ENCODE peak calls at places on chromosomes 3 and 15, in eight cellular contexts. V is neural crest cell, G is breast epithelium, I is progenitor cell of endocrine pancreas, A is GM10248, H is mammary epithelial cell, F is endothelial cell, X is bronchial epithelial cell. D is an unnamed sample.

GRCh38 chr15:32825219-32825618 is 107.4 kb downstream of the GREM1 start:
- DNase-seq in H (no peak), G (no peak), X (no peak), I (no peak), A (no peak), F (no peak), V (no peak), D (no peak)

GRCh38 chr3:177981576-177981975 is 554.7 kb upstream of the KCNMB2 start:
- DNase-seq in X (no peak), V (no peak), G (no peak), A (no peak), I (no peak), F (no peak), H (no peak), D (no peak)

GRCh38 chr3:4999626-5000184 is 20.5 kb downstream of the BHLHE40 start:
- DNase-seq in G (peak), X (peak), A (no peak), I (no peak), F (no peak), H (peak), V (no peak), D (peak)

GRCh38 chr3:197761784-197762183 is 12.1 kb downstream of the FYTTD1 start:
- DNase-seq in G (no peak), X (no peak), H (no peak), I (no peak), A (no peak), V (no peak), F (no peak), D (no peak)

GRCh38 chr3:160945346-160945745 is 159.8 kb downstream of the B3GALNT1 start:
- DNase-seq in H (no peak), A (no peak), V (no peak), I (no peak), F (no peak), G (no peak), X (no peak), D (no peak)

GRCh38 chr3:139534992-139535879 is 4.3 kb downstream of the RBP1 start:
- DNase-seq in G (peak), I (no peak), H (peak), V (no peak), A (no peak), X (peak), F (no peak), D (peak)

GRCh38 chr3:37707428-37708372 is 154.0 kb upstream of the CTDSPL start:
- DNase-seq in X (no peak), H (no peak), V (no peak), G (no peak), F (no peak), A (no peak), I (no peak), D (no peak)

GRCh38 chr3:44584646-44585501 is at the start of gene ZNF660:
- DNase-seq in G (peak), V (peak), F (peak), I (peak), H (peak), X (peak), A (peak), D (peak)

GRCh38 chr3:74789111-74789510 is 174.7 kb upstream of the CNTN3 start:
- DNase-seq in V (no peak), H (peak), F (no peak), G (no peak), I (no peak), X (peak), A (no peak), D (no peak)

GRCh38 chr3:44712455-44713075 is at the start of gene ZNF502:
- DNase-seq in A (peak), F (peak), V (no peak), H (peak), I (no peak), G (peak), X (peak), D (no peak)

GRCh38 chr3:125582707-125583106 is 12.6 kb downstream of the OSBPL11 start:
- DNase-seq in X (no peak), G (no peak), V (no peak), H (no peak), I (no peak), A (peak), F (no peak), D (peak)
- TF ChIP-seq CTCF in X (no peak), G (no peak), V (no peak), H (peak), I (peak), A (peak), F (no peak), D (peak)

DNA sequence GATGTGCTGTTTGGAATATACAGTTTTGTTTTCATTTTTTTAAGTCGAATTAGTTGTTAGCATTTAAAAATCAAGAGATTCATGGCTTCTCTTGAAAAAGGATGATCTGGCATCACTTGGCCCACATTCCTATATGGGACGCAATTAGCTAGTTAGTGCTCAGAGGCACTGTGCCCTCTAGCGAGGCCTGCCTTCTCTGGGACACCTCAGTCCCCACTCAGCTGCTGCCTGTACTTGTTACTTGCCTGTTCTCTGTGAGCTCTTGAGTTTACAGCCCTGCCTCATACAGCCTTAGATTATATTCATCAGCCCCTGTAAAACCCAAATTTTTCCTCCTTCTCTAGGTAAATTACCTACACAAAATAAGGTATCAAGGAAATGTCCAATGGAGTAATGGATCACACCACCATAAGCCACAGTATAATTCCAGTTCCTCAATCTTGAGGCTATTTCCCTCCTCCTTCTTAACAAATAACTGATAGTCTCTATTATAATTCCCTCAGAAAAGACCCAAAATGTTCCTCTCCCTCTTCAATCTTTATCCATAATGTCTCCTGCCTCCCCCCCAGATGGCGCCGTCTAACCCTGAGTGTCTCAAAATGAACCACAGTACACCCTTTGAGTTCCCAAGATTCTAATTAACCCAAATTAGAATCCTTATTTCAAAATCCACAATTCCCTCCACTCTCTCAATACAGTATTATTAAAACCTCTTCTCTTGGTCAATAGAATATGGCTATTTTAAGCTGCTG is 2.7 kb downstream of the ZMAT3 start:
- DNase-seq in X (no peak), F (peak), H (no peak), I (no peak), V (no peak), G (no peak), A (no peak), D (peak)
- TF ChIP-seq CTCF in X (peak), F (no peak), H (peak), I (peak), V (peak), G (no peak), A (peak), D (peak)

GRCh38 chr3:112644453-112644852 is 3.5 kb upstream of the CCDC80 start:
- DNase-seq in F (no peak), G (no peak), I (no peak), V (no peak), X (no peak), H (no peak), A (no peak), D (no peak)

GRCh38 chr3:112640333-112640863 is 545 bp downstream of the CCDC80 start:
- DNase-seq in V (no peak), I (no peak), A (no peak), X (peak), G (no peak), H (no peak), F (no peak), D (no peak)

GRCh38 chr3:112640864-112641751 is at the start of gene CCDC80:
- DNase-seq in I (no peak), H (peak), V (peak), X (peak), F (no peak), G (no peak), A (no peak), D (peak)

GRCh38 chr3:112643621-112644236 is 2.8 kb upstream of the CCDC80 start:
- DNase-seq in I (no peak), V (no peak), H (no peak), F (no peak), A (no peak), G (no peak), X (no peak), D (no peak)

GRCh38 chr3:112642912-112643506 is 2.1 kb upstream of the CCDC80 start:
- DNase-seq in G (peak), V (peak), A (peak), F (peak), I (peak), X (peak), H (peak), D (peak)
- TF ChIP-seq CTCF in G (peak), V (peak), A (peak), F (no peak), I (peak), X (peak), H (peak), D (peak)

GRCh38 chr3:120072867-120073525 is 21.3 kb downstream of the GSK3B start:
- DNase-seq in A (no peak), I (no peak), H (no peak), G (no peak), X (no peak), F (no peak), V (no peak), D (peak)
- TF ChIP-seq CTCF in A (no peak), I (no peak), H (peak), G (no peak), X (peak), F (no peak), V (no peak), D (no peak)

DNA sequence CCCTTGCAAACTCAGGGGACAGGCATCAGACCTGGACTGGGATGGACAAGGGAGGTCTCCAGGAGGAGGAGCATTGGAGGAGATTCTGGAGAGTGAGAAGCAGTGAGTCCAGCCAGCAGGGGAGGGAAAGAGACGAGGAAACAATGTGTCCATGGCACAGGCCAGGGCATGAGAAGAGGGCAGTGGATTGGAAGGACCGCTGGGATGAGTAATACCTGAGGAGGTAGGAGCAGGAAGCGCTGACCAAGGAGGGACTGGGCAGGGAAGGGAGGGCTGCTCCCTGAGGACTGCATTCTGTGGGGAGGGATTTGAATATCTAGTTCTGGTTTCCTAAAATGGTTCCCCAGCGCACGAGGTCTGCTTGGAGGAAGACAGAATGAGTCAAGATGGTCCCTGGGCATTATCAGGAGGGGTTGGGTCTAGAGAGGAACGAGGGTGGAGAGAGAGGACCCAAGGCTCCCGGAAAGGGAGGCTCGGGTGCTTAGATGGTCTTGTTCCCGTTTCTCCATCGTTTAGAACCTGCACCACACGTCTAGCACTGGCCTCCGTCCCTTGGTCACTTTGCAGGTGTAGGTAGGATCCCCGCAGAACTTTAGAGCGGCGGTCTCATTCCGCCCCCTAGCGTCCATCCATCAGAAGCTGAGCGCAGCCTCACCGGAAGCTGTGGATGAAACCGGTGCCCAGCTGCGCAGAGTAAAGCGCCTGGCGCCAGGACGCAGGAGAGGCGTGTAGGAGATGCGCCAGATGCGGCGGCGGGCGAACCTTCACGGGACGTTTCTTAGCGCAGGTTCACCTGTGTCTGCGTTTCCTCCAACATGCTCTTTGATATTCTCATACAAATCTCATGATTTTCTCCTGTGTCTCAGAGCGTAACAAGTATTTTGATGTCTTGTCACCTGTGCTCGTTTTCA is 190.7 kb upstream of the NDN start:
- DNase-seq in A (no peak), F (peak), V (peak), X (no peak), I (peak), G (no peak), H (no peak), D (peak)
- TF ChIP-seq CTCF in A (peak), F (peak), V (peak), X (peak), I (peak), G (peak), H (peak), D (peak)

DNA sequence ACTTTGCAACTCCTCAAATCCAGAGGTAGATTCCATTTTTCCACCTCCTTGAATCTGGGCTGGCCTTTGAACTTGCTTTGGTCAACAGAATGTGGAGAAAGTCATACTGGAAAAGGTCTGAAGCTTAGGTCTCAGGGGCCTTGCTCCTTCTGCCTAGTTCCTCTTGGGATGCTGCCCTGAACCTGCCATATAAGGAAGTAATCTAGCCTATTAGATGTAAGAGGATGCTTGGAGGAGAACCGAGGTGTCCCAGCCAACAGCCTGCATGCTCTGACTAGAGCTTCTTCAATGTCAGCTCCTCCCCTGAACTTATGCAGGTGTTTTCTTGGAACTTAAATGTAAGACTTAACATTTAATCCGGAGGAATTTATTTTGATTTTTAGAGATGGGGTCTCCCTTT is 2.0 kb upstream of the TMED3 start:
- DNase-seq in A (no peak), X (no peak), F (no peak), I (no peak), V (no peak), G (no peak), H (no peak), D (no peak)
- TF ChIP-seq CTCF in A (no peak), X (no peak), F (no peak), I (no peak), V (no peak), G (no peak), H (no peak), D (no peak)

D was measured in GM12865.